ENCODE peak calls at places on chromosomes 4 and X, in four cellular contexts. O is right cardiac atrium, W is lung, Y is H9. Z is an unnamed sample. For H3K4me1, the result is how much of the 10 kb centered on the place peaks cover.

GRCh38 chr4:153771058-153771457 is 11.2 kb upstream of the RNF175 start:
- DNase-seq in W (no peak), O (no peak), Y (no peak), Z (no peak)

GRCh38 chr4:106690487-106690886 is 321.9 kb upstream of the GIMD1 start:
- DNase-seq in Y (no peak), O (no peak), W (no peak), Z (no peak)

GRCh38 chr4:73006286-73006990 is 63.1 kb downstream of the COX18 start:
- DNase-seq in W (no peak), Y (no peak), O (no peak), Z (no peak)

GRCh38 chr4:40388248-40388647 is 53.1 kb downstream of the CHRNA9 start:
- DNase-seq in O (no peak), W (no peak), Y (peak), Z (no peak)

GRCh38 chrX:55801811-55802210 is 84.3 kb downstream of the RRAGB start:
- DNase-seq in O (no peak), W (no peak), Y (no peak), Z (no peak)

GRCh38 chrX:9767375-9767774 is 1.7 kb upstream of the GPR143 start:
- DNase-seq in O (no peak), W (no peak), Y (no peak), Z (no peak)

GRCh38 chr4:158193171-158193749 is 17.0 kb upstream of the TMEM144 start:
- DNase-seq in W (no peak), O (no peak), Y (no peak), Z (no peak)

GRCh38 chr4:185209031-185209851 is at the start of gene SNX25:
- DNase-seq in W (peak), O (peak), Y (peak), Z (peak)

GRCh38 chr4:27010334-27010940 is 149.8 kb downstream of the STIM2 start:
- DNase-seq in Y (no peak), W (peak), O (peak), Z (peak)

GRCh38 chr4:82865592-82865991 is 25.4 kb downstream of the SEC31A start:
- DNase-seq in O (no peak), W (no peak), Y (no peak), Z (no peak)

GRCh38 chr4:162891788-162892707 is 274.6 kb downstream of the NAF1 start:
- DNase-seq in O (no peak), W (no peak), Y (no peak), Z (no peak)

GRCh38 chr4:186067757-186068385 is 1.1 kb upstream of the TLR3 start:
- DNase-seq in Y (peak), W (peak), O (peak), Z (peak)

GRCh38 chr4:83282049-83282535 is 2.5 kb downstream of the COQ2 start:
- DNase-seq in Y (no peak), W (no peak), O (no peak), Z (peak)

GRCh38 chr4:41135761-41136160 is 78.6 kb downstream of the APBB2 start:
- DNase-seq in Y (no peak), W (no peak), O (no peak), Z (no peak)

GRCh38 chr4:6321361-6321760 is 51.7 kb downstream of the WFS1 start:
- DNase-seq in O (no peak), Y (no peak), W (no peak), Z (no peak)

GRCh38 chr4:6322067-6322760 is 52.6 kb downstream of the WFS1 start:
- DNase-seq in Y (no peak), W (no peak), O (no peak), Z (no peak)

GRCh38 chr4:6320663-6321062 is 51.0 kb downstream of the WFS1 start:
- DNase-seq in O (no peak), W (no peak), Y (no peak), Z (no peak)

GRCh38 chr4:6318206-6318605 is 48.6 kb downstream of the WFS1 start:
- DNase-seq in Y (no peak), W (no peak), O (no peak), Z (no peak)

GRCh38 chr4:6319530-6320150 is 50.0 kb downstream of the WFS1 start:
- DNase-seq in Y (no peak), W (no peak), O (no peak), Z (no peak)
- H3K4me1 ChIP-seq in Y (under half), W (under half), O (under half), Z (under half)

GRCh38 chr4:1762264-1763010 is 30.7 kb upstream of the FGFR3 start:
- DNase-seq in W (no peak), Y (no peak), O (no peak), Z (no peak)
- H3K4me1 ChIP-seq in W (under half), Y (under half), O (under half), Z (under half)

GRCh38 chr4:141642068-141642467 is 5.7 kb downstream of the IL15 start:
- DNase-seq in W (no peak), Y (no peak), O (no peak), Z (no peak)
- H3K4me1 ChIP-seq in W (under half), Y (under half), O (under half), Z (under half)

DNA sequence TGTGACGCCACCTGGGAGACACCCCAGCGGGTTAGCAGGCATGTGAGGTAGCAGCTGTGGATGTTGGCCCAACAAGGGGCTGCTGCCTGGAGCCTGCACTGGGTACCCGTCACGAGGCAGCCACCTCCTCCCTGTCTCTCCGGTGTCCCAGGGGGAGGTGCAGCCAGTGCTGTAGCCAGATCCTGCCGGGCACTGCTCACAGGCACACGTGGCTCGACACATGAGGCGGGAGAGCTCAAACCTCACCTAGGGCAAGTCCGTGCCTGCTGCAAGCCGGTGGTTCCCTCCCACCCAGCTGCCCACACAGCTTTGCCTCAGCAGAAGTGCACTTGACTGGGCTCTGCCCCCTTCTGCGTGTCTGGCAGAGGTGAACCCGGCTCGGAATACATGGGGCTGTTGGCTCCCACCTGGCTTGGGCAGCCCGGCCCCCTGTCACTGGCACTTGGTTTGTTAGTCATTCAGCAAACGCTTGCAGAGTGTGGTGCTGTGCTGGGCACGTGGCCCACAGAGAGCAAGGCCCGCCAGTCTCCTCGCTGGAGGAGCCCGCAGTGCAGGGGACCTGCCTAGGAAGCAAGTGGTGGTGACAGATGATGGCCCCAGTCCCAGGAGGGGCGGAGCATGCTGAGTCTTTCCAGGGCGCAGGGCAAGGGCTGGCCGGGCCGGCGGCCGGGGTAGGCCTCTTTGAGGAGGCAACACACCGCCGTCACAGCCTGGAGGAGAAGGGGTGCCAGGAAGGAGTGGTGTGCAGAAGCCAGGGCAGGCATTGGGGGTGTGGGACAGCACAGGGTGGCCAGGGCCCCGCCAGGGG is 10.1 kb upstream of the SH3TC1 start:
- DNase-seq in Y (no peak), W (peak), O (peak), Z (no peak)
- H3K4me1 ChIP-seq in Y (under half), W (under half), O (under half), Z (under half)

Z was measured in ovary.